ENCODE peak calls at places on chromosomes 12 and 14, in nine cellular contexts. F is HCT116; O is sigmoid colon; I is tibial artery; Z is CD4-positive, alpha-beta memory T cell; J is SJCRH30; E is right cardiac atrium; C is tibial nerve; G is HAP-1. Q is an unnamed sample.

GRCh38 chr14:21924479-21924878 is 250.9 kb upstream of the OR4E1 start:
- DNase-seq in F (no peak), O (no peak), I (no peak), Z (peak; percentile 69), J (no peak), E (no peak), C (no peak), G (no peak), Q (no peak)

GRCh38 chr14:69259531-69260245 is at the start of gene GALNT16:
- DNase-seq in F (no peak), O (no peak), I (no peak), Z (no peak), J (peak; percentile 54), E (peak; percentile 53), C (no peak), G (peak; percentile 68), Q (peak; percentile 26)

GRCh38 chr12:109134186-109134917 is 18.0 kb downstream of the ACACB start:
- DNase-seq in F (peak; percentile 27), O (peak; percentile 68), I (peak; percentile 73), Z (no peak), J (peak; percentile 37), E (peak; percentile 66), C (no peak), G (peak; percentile 36), Q (no peak)

GRCh38 chr14:90381999-90382451 is 14.8 kb upstream of the CALM1 start:
- DNase-seq in F (no peak), O (peak; percentile 80), I (peak; percentile 77), Z (no peak), J (peak; percentile 7), E (peak; percentile 35), C (peak; percentile 46), G (no peak), Q (no peak)

GRCh38 chr14:72743626-72744025 is 150.3 kb downstream of the DPF3 start:
- DNase-seq in F (no peak), O (no peak), I (no peak), Z (no peak), J (no peak), E (no peak), C (no peak), G (no peak), Q (no peak)

GRCh38 chr12:102933168-102933567 is 16.1 kb upstream of the PAH start:
- DNase-seq in F (no peak), O (no peak), I (no peak), Z (no peak), J (no peak), E (no peak), C (no peak), G (no peak), Q (no peak)

GRCh38 chr12:49283541-49284429 is 11.2 kb upstream of the PRPH start:
- DNase-seq in F (no peak), O (no peak), I (peak; percentile 52), Z (no peak), J (peak; percentile 58), E (no peak), C (no peak), G (no peak), Q (no peak)

GRCh38 chr12:125470838-125471775 is 405.9 kb downstream of the AACS start:
- DNase-seq in F (no peak), O (no peak), I (no peak), Z (no peak), J (no peak), E (no peak), C (no peak), G (no peak), Q (no peak)

GRCh38 chr14:103142903-103143302 is 19.6 kb downstream of the TNFAIP2 start:
- DNase-seq in F (no peak), O (no peak), I (no peak), Z (no peak), J (no peak), E (no peak), C (no peak), G (no peak), Q (no peak)

GRCh38 chr12:52319097-52319496 is 2.1 kb downstream of the KRT83 start:
- DNase-seq in F (no peak), O (no peak), I (peak; percentile 35), Z (no peak), J (no peak), E (no peak), C (no peak), G (no peak), Q (no peak)

GRCh38 chr12:29797565-29798360 is 14.0 kb upstream of the TMTC1 start:
- DNase-seq in F (no peak), O (no peak), I (no peak), Z (no peak), J (no peak), E (no peak), C (no peak), G (no peak), Q (no peak)

GRCh38 chr14:62745496-62745895 is 299.8 kb downstream of the KCNH5 start:
- DNase-seq in F (no peak), O (no peak), I (no peak), Z (no peak), J (no peak), E (no peak), C (no peak), G (no peak), Q (no peak)

GRCh38 chr14:75864352-75864751 is 117.4 kb downstream of the TGFB3 start:
- DNase-seq in F (no peak), O (no peak), I (no peak), Z (no peak), J (no peak), E (no peak), C (no peak), G (no peak), Q (no peak)

GRCh38 chr14:75871181-75871880 is 110.5 kb downstream of the TGFB3 start:
- DNase-seq in F (no peak), O (no peak), I (no peak), Z (no peak), J (peak; percentile 45), E (no peak), C (no peak), G (no peak), Q (no peak)

GRCh38 chr14:75861161-75861621 is 120.6 kb downstream of the TGFB3 start:
- DNase-seq in F (peak; percentile 56), O (peak; percentile 66), I (no peak), Z (no peak), J (no peak), E (no peak), C (no peak), G (peak; percentile 39), Q (no peak)

DNA sequence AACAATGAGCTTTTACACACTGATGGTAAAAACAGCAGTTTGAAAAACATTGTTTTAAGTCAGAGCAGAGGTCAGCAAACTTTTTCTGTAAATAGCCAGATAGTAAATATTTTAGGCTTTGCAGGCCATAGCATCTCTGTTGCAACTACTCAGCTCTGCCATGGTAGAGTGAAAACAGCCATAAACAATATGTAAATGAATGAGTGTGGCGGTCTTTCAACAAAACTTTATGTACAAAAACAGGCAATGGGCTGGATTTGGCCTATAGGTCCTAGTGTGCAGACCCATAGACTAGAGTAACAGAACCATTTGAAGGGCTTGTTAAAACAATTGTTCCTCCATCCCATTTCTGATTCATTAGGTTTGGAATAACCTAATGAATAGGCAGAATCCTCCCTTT is 114.8 kb downstream of the TGFB3 start:
- DNase-seq in F (no peak), O (no peak), I (no peak), Z (no peak), J (no peak), E (no peak), C (no peak), G (no peak), Q (no peak)
- H3K4me3 ChIP-seq in F (no peak overlapping the region), O (no peak overlapping the region), I (no peak overlapping the region), Z (no peak overlapping the region), J (no peak overlapping the region), E (no peak overlapping the region), C (no peak overlapping the region), G (no peak overlapping the region), Q (no peak overlapping the region)

DNA sequence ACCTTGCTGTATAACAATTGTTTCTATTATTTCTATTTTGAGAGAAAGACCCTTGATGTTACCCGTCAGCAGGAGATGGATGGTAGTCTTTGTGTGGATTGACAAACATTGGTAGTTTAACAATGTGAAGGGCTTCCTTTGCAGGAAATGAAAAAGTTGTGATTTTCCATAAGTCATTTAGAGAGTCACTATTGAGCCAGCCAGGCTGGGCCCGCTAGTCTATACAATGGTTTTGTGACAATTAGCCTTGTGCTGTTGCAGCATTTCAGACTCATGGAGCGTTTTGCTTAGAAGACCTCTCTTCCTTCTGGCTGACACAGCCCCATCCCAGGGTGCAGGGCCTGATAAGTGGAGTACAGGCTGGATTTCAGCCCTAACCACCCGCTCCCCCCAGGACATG is 18.3 kb upstream of the SLC38A2 start:
- DNase-seq in F (no peak), O (no peak), I (no peak), Z (no peak), J (no peak), E (no peak), C (no peak), G (no peak), Q (no peak)
- H3K4me3 ChIP-seq in F (no peak overlapping the region), O (no peak overlapping the region), I (no peak overlapping the region), Z (no peak overlapping the region), J (no peak overlapping the region), E (no peak overlapping the region), C (no peak overlapping the region), G (no peak overlapping the region), Q (no peak overlapping the region)

DNA sequence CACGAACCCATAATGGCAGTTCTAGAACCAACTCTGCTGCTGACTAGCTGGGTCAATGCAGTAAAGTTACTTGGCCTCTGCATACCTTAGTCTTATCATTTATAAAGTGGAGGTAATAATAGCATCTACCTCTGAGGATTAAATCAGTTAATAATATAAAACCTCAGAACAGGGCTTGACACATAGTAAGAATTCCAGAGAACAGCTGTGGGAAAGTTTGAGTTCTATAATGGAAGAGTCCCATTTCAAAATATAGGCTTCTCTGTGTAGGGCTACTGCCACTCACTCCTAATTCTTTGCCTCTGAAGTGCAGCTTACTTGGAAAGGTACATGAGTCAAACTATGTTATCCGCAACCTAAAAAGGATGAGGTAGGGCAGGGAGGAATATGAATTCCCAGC is 269.2 kb upstream of the PRKD1 start:
- DNase-seq in F (no peak), O (no peak), I (no peak), Z (no peak), J (no peak), E (no peak), C (no peak), G (no peak), Q (no peak)
- H3K4me3 ChIP-seq in F (no peak overlapping the region), O (no peak overlapping the region), I (no peak overlapping the region), Z (no peak overlapping the region), J (no peak overlapping the region), E (no peak overlapping the region), C (no peak overlapping the region), G (no peak overlapping the region), Q (no peak overlapping the region)

GRCh38 chr12:120376416-120376815 is 7.5 kb upstream of the MSI1 start:
- DNase-seq in F (no peak), O (no peak), I (no peak), Z (no peak), J (no peak), E (no peak), C (no peak), G (no peak), Q (no peak)

GRCh38 chr12:120377611-120378010 is 8.6 kb upstream of the MSI1 start:
- DNase-seq in F (no peak), O (no peak), I (no peak), Z (no peak), J (no peak), E (no peak), C (no peak), G (no peak), Q (no peak)

GRCh38 chr12:120376009-120376408 is 7.0 kb upstream of the MSI1 start:
- DNase-seq in F (no peak), O (no peak), I (no peak), Z (no peak), J (no peak), E (no peak), C (no peak), G (no peak), Q (no peak)

GRCh38 chr12:120373683-120374082 is 4.7 kb upstream of the MSI1 start:
- DNase-seq in F (no peak), O (no peak), I (no peak), Z (no peak), J (no peak), E (no peak), C (no peak), G (no peak), Q (no peak)

GRCh38 chr12:120376890-120377572 is 8.1 kb upstream of the MSI1 start:
- DNase-seq in F (no peak), O (no peak), I (no peak), Z (no peak), J (no peak), E (no peak), C (no peak), G (no peak), Q (no peak)
- H3K4me3 ChIP-seq in F (no peak overlapping the region), O (no peak overlapping the region), I (no peak overlapping the region), Z (no peak overlapping the region), J (no peak overlapping the region), E (no peak overlapping the region), C (no peak overlapping the region), G (no peak overlapping the region), Q (no peak overlapping the region)

Q was measured in SJSA1.